ENCODE peak calls at places on chromosome 11, in seven cellular contexts. One of them, this sample, is unnamed.
A peak's percentile ranks its signal among the peaks of the same experiment; 100 is the strongest.

GRCh38 chr11:75431533-75432525 is 1.2 kb downstream of the KLHL35 start:
- DNase-seq in fibroblast of lung: no peak
- DNase-seq in neural progenitor cell: peak; percentile 43
- DNase-seq in endodermal cell: peak; percentile 80
- DNase-seq in kidney: no peak
- DNase-seq in GM23248: peak; percentile 16
- DNase-seq in IMR-90: no peak
- DNase-seq in this sample: no peak

GRCh38 chr11:34174411-34175041 is 69.1 kb downstream of the NAT10 start:
- DNase-seq in endodermal cell: peak; percentile 96
- DNase-seq in neural progenitor cell: peak; percentile 95
- DNase-seq in GM23248: peak; percentile 91
- DNase-seq in kidney: peak; percentile 93
- DNase-seq in fibroblast of lung: peak; percentile 65
- DNase-seq in IMR-90: peak; percentile 49
- DNase-seq in this sample: no peak

GRCh38 chr11:57792060-57792541 is 30.5 kb downstream of the CTNND1 start:
- DNase-seq in fibroblast of lung: peak; percentile 42
- DNase-seq in endodermal cell: no peak
- DNase-seq in IMR-90: peak; percentile 53
- DNase-seq in GM23248: no peak
- DNase-seq in kidney: peak; percentile 89
- DNase-seq in neural progenitor cell: no peak
- DNase-seq in this sample: no peak

GRCh38 chr11:63917685-63918523 is 940 bp upstream of the RCOR2 start:
- DNase-seq in GM23248: peak; percentile 55
- DNase-seq in kidney: peak; percentile 88
- DNase-seq in IMR-90: no peak
- DNase-seq in fibroblast of lung: peak; percentile 63
- DNase-seq in neural progenitor cell: peak; percentile 95
- DNase-seq in endodermal cell: peak; percentile 95
- DNase-seq in this sample: no peak

GRCh38 chr11:72771507-72771906 is 19.3 kb upstream of the ARAP1 start:
- DNase-seq in endodermal cell: no peak
- DNase-seq in kidney: no peak
- DNase-seq in IMR-90: peak; percentile 72
- DNase-seq in neural progenitor cell: no peak
- DNase-seq in GM23248: peak; percentile 83
- DNase-seq in fibroblast of lung: peak; percentile 50
- DNase-seq in this sample: no peak

GRCh38 chr11:30377347-30377746 is 54.4 kb downstream of the ARL14EP start:
- DNase-seq in fibroblast of lung: no peak
- DNase-seq in kidney: no peak
- DNase-seq in GM23248: no peak
- DNase-seq in neural progenitor cell: no peak
- DNase-seq in IMR-90: no peak
- DNase-seq in endodermal cell: no peak
- DNase-seq in this sample: no peak

GRCh38 chr11:70307176-70307575 is 36.7 kb downstream of the PPFIA1 start:
- DNase-seq in endodermal cell: no peak
- DNase-seq in IMR-90: no peak
- DNase-seq in fibroblast of lung: no peak
- DNase-seq in neural progenitor cell: no peak
- DNase-seq in kidney: no peak
- DNase-seq in GM23248: peak; percentile 37
- DNase-seq in this sample: no peak

GRCh38 chr11:14386895-14387480 is 28.0 kb upstream of the RRAS2 start:
- DNase-seq in fibroblast of lung: peak; percentile 85
- DNase-seq in IMR-90: peak; percentile 89
- DNase-seq in neural progenitor cell: peak; percentile 91
- DNase-seq in GM23248: peak; percentile 94
- DNase-seq in kidney: no peak
- DNase-seq in endodermal cell: peak; percentile 90
- DNase-seq in this sample: no peak

GRCh38 chr11:121555172-121555571 is 102.4 kb upstream of the SORL1-AS1 start:
- DNase-seq in IMR-90: no peak
- DNase-seq in fibroblast of lung: no peak
- DNase-seq in GM23248: no peak
- DNase-seq in endodermal cell: peak; percentile 30
- DNase-seq in kidney: no peak
- DNase-seq in neural progenitor cell: no peak
- DNase-seq in this sample: no peak

GRCh38 chr11:25981998-25982397 is 349.9 kb upstream of the ANO3 start:
- DNase-seq in endodermal cell: no peak
- DNase-seq in neural progenitor cell: peak; percentile 65
- DNase-seq in kidney: no peak
- DNase-seq in GM23248: peak; percentile 80
- DNase-seq in fibroblast of lung: peak; percentile 92
- DNase-seq in IMR-90: peak; percentile 77
- DNase-seq in this sample: peak; percentile 6

GRCh38 chr11:106022795-106023275 is 795 bp upstream of the MSANTD4 start:
- DNase-seq in GM23248: no peak
- DNase-seq in IMR-90: no peak
- DNase-seq in neural progenitor cell: no peak
- DNase-seq in kidney: no peak
- DNase-seq in endodermal cell: no peak
- DNase-seq in fibroblast of lung: no peak
- DNase-seq in this sample: no peak

GRCh38 chr11:130873766-130874165 is 42.5 kb downstream of the SNX19 start:
- DNase-seq in IMR-90: peak; percentile 76
- DNase-seq in GM23248: peak; percentile 84
- DNase-seq in kidney: no peak
- DNase-seq in endodermal cell: no peak
- DNase-seq in neural progenitor cell: no peak
- DNase-seq in fibroblast of lung: peak; percentile 39
- DNase-seq in this sample: no peak

GRCh38 chr11:26901162-26901561 is 92.8 kb upstream of the FIBIN start:
- DNase-seq in endodermal cell: no peak
- DNase-seq in GM23248: no peak
- DNase-seq in fibroblast of lung: peak; percentile 13
- DNase-seq in IMR-90: no peak
- DNase-seq in neural progenitor cell: no peak
- DNase-seq in kidney: no peak
- DNase-seq in this sample: peak; percentile 59

GRCh38 chr11:120929664-120930154 is 94.2 kb upstream of the TBCEL start:
- DNase-seq in endodermal cell: peak; percentile 96
- DNase-seq in kidney: no peak
- DNase-seq in IMR-90: peak; percentile 26
- DNase-seq in neural progenitor cell: peak; percentile 90
- DNase-seq in GM23248: peak; percentile 59
- DNase-seq in fibroblast of lung: peak; percentile 46
- DNase-seq in this sample: no peak

GRCh38 chr11:102763440-102763839 is 17.0 kb downstream of the MMP10 start:
- DNase-seq in GM23248: peak; percentile 26
- DNase-seq in neural progenitor cell: no peak
- DNase-seq in IMR-90: peak; percentile 28
- DNase-seq in endodermal cell: no peak
- DNase-seq in kidney: no peak
- DNase-seq in fibroblast of lung: no peak
- DNase-seq in this sample: no peak

GRCh38 chr11:32864555-32864954 is 28.1 kb upstream of the QSER1 start:
- DNase-seq in fibroblast of lung: no peak
- DNase-seq in IMR-90: no peak
- DNase-seq in endodermal cell: no peak
- DNase-seq in kidney: no peak
- DNase-seq in GM23248: no peak
- DNase-seq in neural progenitor cell: no peak
- DNase-seq in this sample: no peak

GRCh38 chr11:131737357-131737756 is 366.9 kb downstream of the NTM start:
- DNase-seq in GM23248: peak; percentile 70
- DNase-seq in neural progenitor cell: no peak
- DNase-seq in endodermal cell: no peak
- DNase-seq in kidney: no peak
- DNase-seq in fibroblast of lung: peak; percentile 62
- DNase-seq in IMR-90: no peak
- DNase-seq in this sample: no peak

GRCh38 chr11:77206264-77207018 is 78.4 kb downstream of the MYO7A start:
- DNase-seq in fibroblast of lung: no peak
- DNase-seq in kidney: no peak
- DNase-seq in IMR-90: no peak
- DNase-seq in neural progenitor cell: no peak
- DNase-seq in GM23248: no peak
- DNase-seq in endodermal cell: peak; percentile 40
- DNase-seq in this sample: no peak

GRCh38 chr11:116990061-116990473 is 108.2 kb downstream of the SIK3 start:
- DNase-seq in endodermal cell: no peak
- DNase-seq in fibroblast of lung: peak; percentile 90
- DNase-seq in GM23248: peak; percentile 89
- DNase-seq in neural progenitor cell: no peak
- DNase-seq in kidney: no peak
- DNase-seq in IMR-90: peak; percentile 92
- DNase-seq in this sample: no peak

GRCh38 chr11:57885298-57886035 is 123.9 kb downstream of the CTNND1 start:
- DNase-seq in neural progenitor cell: peak; percentile 52
- DNase-seq in kidney: no peak
- DNase-seq in GM23248: peak; percentile 59
- DNase-seq in endodermal cell: peak; percentile 78
- DNase-seq in IMR-90: peak; percentile 42
- DNase-seq in fibroblast of lung: no peak
- DNase-seq in this sample: no peak

GRCh38 chr11:71927813-71928738 is at the start of gene XNDC1N:
- DNase-seq in GM23248: peak; percentile 95
- DNase-seq in IMR-90: peak; percentile 90
- DNase-seq in neural progenitor cell: peak; percentile 91
- DNase-seq in endodermal cell: peak; percentile 89
- DNase-seq in fibroblast of lung: peak; percentile 90
- DNase-seq in kidney: peak; percentile 78
- DNase-seq in this sample: peak; percentile 69

GRCh38 chr11:61962213-61963015 is 5.0 kb downstream of the FTH1 start:
- DNase-seq in GM23248: peak; percentile 37
- DNase-seq in neural progenitor cell: no peak
- DNase-seq in fibroblast of lung: peak; percentile 54
- DNase-seq in IMR-90: no peak
- DNase-seq in kidney: peak; percentile 47
- DNase-seq in endodermal cell: peak; percentile 57
- DNase-seq in this sample: no peak
- H3K27ac ChIP-seq in GM23248: peak overlapping the region; percentile 55
- H3K27ac ChIP-seq in neural progenitor cell: no peak overlapping the region
- H3K27ac ChIP-seq in fibroblast of lung: peak overlapping the region; percentile 12
- H3K27ac ChIP-seq in IMR-90: no peak overlapping the region
- H3K27ac ChIP-seq in kidney: peak overlapping the region; percentile 85
- H3K27ac ChIP-seq in endodermal cell: no peak overlapping the region
- H3K27ac ChIP-seq in this sample: peak overlapping the region; percentile 18

GRCh38 chr11:128462802-128463385 is 124.5 kb downstream of the ETS1 start:
- DNase-seq in GM23248: no peak
- DNase-seq in fibroblast of lung: no peak
- DNase-seq in kidney: no peak
- DNase-seq in endodermal cell: peak; percentile 70
- DNase-seq in IMR-90: no peak
- DNase-seq in neural progenitor cell: peak; percentile 35
- DNase-seq in this sample: no peak
- H3K9ac ChIP-seq in GM23248: peak overlapping the region; percentile 43
- H3K9ac ChIP-seq in fibroblast of lung: no peak overlapping the region
- H3K9ac ChIP-seq in kidney: no peak overlapping the region
- H3K9ac ChIP-seq in endodermal cell: no peak overlapping the region
- H3K9ac ChIP-seq in IMR-90: no peak overlapping the region
- H3K9ac ChIP-seq in neural progenitor cell: no peak overlapping the region
- H3K9ac ChIP-seq in this sample: no peak overlapping the region

GRCh38 chr11:44130751-44131150 is 35.3 kb downstream of the EXT2 start:
- DNase-seq in GM23248: no peak
- DNase-seq in kidney: no peak
- DNase-seq in neural progenitor cell: no peak
- DNase-seq in fibroblast of lung: no peak
- DNase-seq in endodermal cell: no peak
- DNase-seq in IMR-90: no peak
- DNase-seq in this sample: no peak

GRCh38 chr11:44128729-44129128 is 33.3 kb downstream of the EXT2 start:
- DNase-seq in neural progenitor cell: no peak
- DNase-seq in endodermal cell: no peak
- DNase-seq in kidney: no peak
- DNase-seq in IMR-90: no peak
- DNase-seq in GM23248: no peak
- DNase-seq in fibroblast of lung: no peak
- DNase-seq in this sample: no peak

GRCh38 chr11:44136176-44136945 is 40.9 kb downstream of the EXT2 start:
- DNase-seq in kidney: no peak
- DNase-seq in GM23248: no peak
- DNase-seq in IMR-90: no peak
- DNase-seq in neural progenitor cell: no peak
- DNase-seq in endodermal cell: no peak
- DNase-seq in fibroblast of lung: no peak
- DNase-seq in this sample: no peak

GRCh38 chr11:44134625-44135024 is 39.1 kb downstream of the EXT2 start:
- DNase-seq in IMR-90: no peak
- DNase-seq in neural progenitor cell: no peak
- DNase-seq in GM23248: no peak
- DNase-seq in kidney: no peak
- DNase-seq in endodermal cell: no peak
- DNase-seq in fibroblast of lung: no peak
- DNase-seq in this sample: no peak

DNA sequence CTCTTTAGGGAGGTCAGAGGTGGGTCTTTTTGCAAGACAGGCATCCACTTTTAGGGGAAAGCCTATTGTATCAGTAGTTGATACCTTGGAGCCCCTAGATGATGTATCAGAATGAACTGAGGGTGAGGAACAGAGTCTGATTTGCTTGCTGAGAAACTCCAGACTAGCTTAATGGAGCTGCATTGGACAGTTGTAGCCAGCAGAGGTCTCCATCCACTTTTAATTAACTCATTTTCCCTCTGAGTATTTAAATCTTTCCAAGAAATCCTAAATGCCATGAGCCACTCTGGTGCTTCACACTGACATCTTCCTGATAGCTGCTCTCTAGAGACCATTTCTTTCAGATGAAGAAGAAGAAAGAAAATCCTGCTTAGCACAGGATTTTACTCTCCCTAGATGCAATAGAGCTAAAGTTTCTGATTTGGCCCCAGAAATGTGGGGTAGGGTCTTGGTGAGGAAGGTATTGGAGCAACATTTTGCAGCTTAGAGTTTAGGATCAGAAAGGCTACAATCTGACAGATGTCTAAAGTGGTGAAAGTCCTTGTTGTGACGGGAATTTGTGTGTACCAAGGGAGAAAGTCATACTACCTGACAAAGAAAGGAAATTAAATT is 38.0 kb downstream of the EXT2 start:
- DNase-seq in fibroblast of lung: peak; percentile 62
- DNase-seq in GM23248: peak; percentile 66
- DNase-seq in neural progenitor cell: peak; percentile 61
- DNase-seq in endodermal cell: peak; percentile 59
- DNase-seq in kidney: no peak
- DNase-seq in IMR-90: peak; percentile 59
- DNase-seq in this sample: peak; percentile 66
- H3K27ac ChIP-seq in fibroblast of lung: no peak overlapping the region
- H3K27ac ChIP-seq in GM23248: no peak overlapping the region
- H3K27ac ChIP-seq in neural progenitor cell: no peak overlapping the region
- H3K27ac ChIP-seq in endodermal cell: no peak overlapping the region
- H3K27ac ChIP-seq in kidney: no peak overlapping the region
- H3K27ac ChIP-seq in IMR-90: no peak overlapping the region
- H3K27ac ChIP-seq in this sample: peak overlapping the region; percentile 54

DNA sequence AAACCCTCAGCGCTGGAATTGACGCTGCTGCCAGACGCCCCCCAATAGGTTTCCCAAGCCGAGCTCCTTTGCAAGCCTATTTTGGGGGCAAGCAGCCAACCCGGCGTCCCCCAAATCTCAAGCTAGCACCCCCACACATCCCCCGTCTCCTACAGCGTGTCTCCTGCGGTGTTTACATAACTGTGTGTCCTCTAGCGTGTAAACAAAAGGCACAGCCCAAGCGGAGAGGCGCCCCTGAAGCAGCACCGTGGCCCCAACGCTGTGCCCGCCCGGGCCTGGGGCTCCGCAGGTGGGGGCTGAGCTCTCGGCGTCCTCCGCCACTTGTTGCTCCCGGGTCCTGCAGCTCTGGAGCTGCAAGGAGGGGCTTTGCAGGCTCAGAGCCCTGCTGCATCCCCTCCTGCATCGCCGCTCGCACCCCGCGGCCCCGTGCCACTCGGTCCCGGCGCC is 1.6 kb downstream of the CADM1 start:
- DNase-seq in kidney: no peak
- DNase-seq in IMR-90: no peak
- DNase-seq in endodermal cell: no peak
- DNase-seq in fibroblast of lung: no peak
- DNase-seq in GM23248: peak; percentile 0
- DNase-seq in neural progenitor cell: no peak
- DNase-seq in this sample: no peak
- H3K9ac ChIP-seq in kidney: peak overlapping the region; percentile 50
- H3K9ac ChIP-seq in IMR-90: peak overlapping the region; percentile 12
- H3K9ac ChIP-seq in endodermal cell: peak overlapping the region; percentile 58
- H3K9ac ChIP-seq in fibroblast of lung: peak overlapping the region; percentile 24
- H3K9ac ChIP-seq in GM23248: no peak overlapping the region
- H3K9ac ChIP-seq in neural progenitor cell: peak overlapping the region; percentile 44
- H3K9ac ChIP-seq in this sample: no peak overlapping the region

This sample was measured in SK-N-MC.